ENCODE peak calls at places on chromosome X, in nine cellular contexts. One of them, this sample, is unnamed.
A peak's percentile ranks its signal among the peaks of the same experiment; 100 is the strongest.

GRCh38 chrX:136879001-136879667 is 1.4 kb downstream of the RBMX start:
- ATAC-seq in DND-41: no peak
- ATAC-seq in A549: no peak
- ATAC-seq in RWPE2: no peak
- ATAC-seq in sciatic nerve: peak; percentile 19
- ATAC-seq in CD4-positive, alpha-beta T cell: no peak
- ATAC-seq in esophagus mucosa: no peak
- ATAC-seq in activated CD8-positive, alpha-beta T cell treated with anti-CD3 and anti-CD28 coated beads for 36 hours: no peak
- ATAC-seq in GM23338: no peak
- ATAC-seq in this sample: no peak

GRCh38 chrX:85309717-85310116 is 65.9 kb downstream of the ZNF711 start:
- ATAC-seq in DND-41: no peak
- ATAC-seq in A549: no peak
- ATAC-seq in RWPE2: no peak
- ATAC-seq in sciatic nerve: no peak
- ATAC-seq in CD4-positive, alpha-beta T cell: no peak
- ATAC-seq in esophagus mucosa: no peak
- ATAC-seq in activated CD8-positive, alpha-beta T cell treated with anti-CD3 and anti-CD28 coated beads for 36 hours: no peak
- ATAC-seq in GM23338: no peak
- ATAC-seq in this sample: no peak

GRCh38 chrX:48496660-48497059 is 12.1 kb upstream of the PORCN start:
- ATAC-seq in DND-41: no peak
- ATAC-seq in A549: no peak
- ATAC-seq in RWPE2: no peak
- ATAC-seq in sciatic nerve: no peak
- ATAC-seq in CD4-positive, alpha-beta T cell: no peak
- ATAC-seq in esophagus mucosa: no peak
- ATAC-seq in activated CD8-positive, alpha-beta T cell treated with anti-CD3 and anti-CD28 coated beads for 36 hours: no peak
- ATAC-seq in GM23338: no peak
- ATAC-seq in this sample: no peak

GRCh38 chrX:25013593-25014365 is 2.0 kb downstream of the ARX start:
- ATAC-seq in DND-41: no peak
- ATAC-seq in A549: peak; percentile 60
- ATAC-seq in RWPE2: no peak
- ATAC-seq in sciatic nerve: no peak
- ATAC-seq in CD4-positive, alpha-beta T cell: no peak
- ATAC-seq in esophagus mucosa: no peak
- ATAC-seq in activated CD8-positive, alpha-beta T cell treated with anti-CD3 and anti-CD28 coated beads for 36 hours: peak; percentile 32
- ATAC-seq in GM23338: no peak
- ATAC-seq in this sample: no peak

GRCh38 chrX:16212436-16212835 is 45.2 kb downstream of the MAGEB17 start:
- ATAC-seq in DND-41: no peak
- ATAC-seq in A549: peak; percentile 54
- ATAC-seq in RWPE2: no peak
- ATAC-seq in sciatic nerve: no peak
- ATAC-seq in CD4-positive, alpha-beta T cell: no peak
- ATAC-seq in esophagus mucosa: no peak
- ATAC-seq in activated CD8-positive, alpha-beta T cell treated with anti-CD3 and anti-CD28 coated beads for 36 hours: no peak
- ATAC-seq in GM23338: peak; percentile 44
- ATAC-seq in this sample: no peak

GRCh38 chrX:69015564-69016218 is 149.6 kb downstream of the PJA1 start:
- ATAC-seq in DND-41: no peak
- ATAC-seq in A549: no peak
- ATAC-seq in RWPE2: no peak
- ATAC-seq in sciatic nerve: peak; percentile 70
- ATAC-seq in CD4-positive, alpha-beta T cell: no peak
- ATAC-seq in esophagus mucosa: no peak
- ATAC-seq in activated CD8-positive, alpha-beta T cell treated with anti-CD3 and anti-CD28 coated beads for 36 hours: no peak
- ATAC-seq in GM23338: no peak
- ATAC-seq in this sample: no peak

GRCh38 chrX:12309040-12309732 is 170.9 kb downstream of the FRMPD4 start:
- ATAC-seq in DND-41: no peak
- ATAC-seq in A549: peak; percentile 84
- ATAC-seq in RWPE2: no peak
- ATAC-seq in sciatic nerve: no peak
- ATAC-seq in CD4-positive, alpha-beta T cell: no peak
- ATAC-seq in esophagus mucosa: no peak
- ATAC-seq in activated CD8-positive, alpha-beta T cell treated with anti-CD3 and anti-CD28 coated beads for 36 hours: no peak
- ATAC-seq in GM23338: no peak
- ATAC-seq in this sample: no peak

GRCh38 chrX:66053414-66053813 is 13.5 kb upstream of the VSIG4 start:
- ATAC-seq in DND-41: no peak
- ATAC-seq in A549: no peak
- ATAC-seq in RWPE2: no peak
- ATAC-seq in sciatic nerve: no peak
- ATAC-seq in CD4-positive, alpha-beta T cell: no peak
- ATAC-seq in esophagus mucosa: no peak
- ATAC-seq in activated CD8-positive, alpha-beta T cell treated with anti-CD3 and anti-CD28 coated beads for 36 hours: no peak
- ATAC-seq in GM23338: peak; percentile 31
- ATAC-seq in this sample: no peak

GRCh38 chrX:150324035-150324728 is 38.9 kb upstream of the MAMLD1 start:
- ATAC-seq in DND-41: no peak
- ATAC-seq in A549: peak; percentile 84
- ATAC-seq in RWPE2: peak; percentile 81
- ATAC-seq in sciatic nerve: no peak
- ATAC-seq in CD4-positive, alpha-beta T cell: no peak
- ATAC-seq in esophagus mucosa: no peak
- ATAC-seq in activated CD8-positive, alpha-beta T cell treated with anti-CD3 and anti-CD28 coated beads for 36 hours: no peak
- ATAC-seq in GM23338: no peak
- ATAC-seq in this sample: no peak

GRCh38 chrX:139194571-139195280 is 335.8 kb upstream of the F9 start:
- ATAC-seq in DND-41: no peak
- ATAC-seq in A549: peak; percentile 34
- ATAC-seq in RWPE2: peak; percentile 33
- ATAC-seq in sciatic nerve: peak; percentile 46
- ATAC-seq in CD4-positive, alpha-beta T cell: no peak
- ATAC-seq in esophagus mucosa: peak; percentile 49
- ATAC-seq in activated CD8-positive, alpha-beta T cell treated with anti-CD3 and anti-CD28 coated beads for 36 hours: no peak
- ATAC-seq in GM23338: peak; percentile 86
- ATAC-seq in this sample: no peak

GRCh38 chrX:85112270-85112669 is 108.6 kb downstream of the APOOL start:
- ATAC-seq in DND-41: no peak
- ATAC-seq in A549: no peak
- ATAC-seq in RWPE2: no peak
- ATAC-seq in sciatic nerve: no peak
- ATAC-seq in CD4-positive, alpha-beta T cell: no peak
- ATAC-seq in esophagus mucosa: no peak
- ATAC-seq in activated CD8-positive, alpha-beta T cell treated with anti-CD3 and anti-CD28 coated beads for 36 hours: no peak
- ATAC-seq in GM23338: no peak
- ATAC-seq in this sample: no peak

GRCh38 chrX:125203737-125204578 is 115.7 kb upstream of the TEX13C start:
- ATAC-seq in DND-41: no peak
- ATAC-seq in A549: peak; percentile 20
- ATAC-seq in RWPE2: peak; percentile 72
- ATAC-seq in sciatic nerve: peak; percentile 71
- ATAC-seq in CD4-positive, alpha-beta T cell: no peak
- ATAC-seq in esophagus mucosa: peak; percentile 23
- ATAC-seq in activated CD8-positive, alpha-beta T cell treated with anti-CD3 and anti-CD28 coated beads for 36 hours: peak; percentile 56
- ATAC-seq in GM23338: peak; percentile 34
- ATAC-seq in this sample: peak; percentile 53

GRCh38 chrX:21948897-21949578 is 8.5 kb downstream of the SMS start:
- ATAC-seq in DND-41: no peak
- ATAC-seq in A549: no peak
- ATAC-seq in RWPE2: no peak
- ATAC-seq in sciatic nerve: no peak
- ATAC-seq in CD4-positive, alpha-beta T cell: no peak
- ATAC-seq in esophagus mucosa: no peak
- ATAC-seq in activated CD8-positive, alpha-beta T cell treated with anti-CD3 and anti-CD28 coated beads for 36 hours: no peak
- ATAC-seq in GM23338: no peak
- ATAC-seq in this sample: no peak

GRCh38 chrX:72107320-72107719 is 24.4 kb downstream of the RTL5 start:
- ATAC-seq in DND-41: no peak
- ATAC-seq in A549: peak; percentile 83
- ATAC-seq in RWPE2: peak; percentile 61
- ATAC-seq in sciatic nerve: peak; percentile 32
- ATAC-seq in CD4-positive, alpha-beta T cell: peak; percentile 27
- ATAC-seq in esophagus mucosa: peak; percentile 55
- ATAC-seq in activated CD8-positive, alpha-beta T cell treated with anti-CD3 and anti-CD28 coated beads for 36 hours: peak; percentile 23
- ATAC-seq in GM23338: peak; percentile 60
- ATAC-seq in this sample: peak; percentile 68

This sample was measured in activated T-helper 17 cell treated with anti-CD3 and anti-CD28 coated beads, Interleukin-2, amount 50 U/mL, for 72 hours.